ENCODE peak calls at places on chromosomes 13 and 19, in four cellular contexts. F is GM06990; P is CD8-positive, alpha-beta T cell; T is esophagus squamous epithelium. Q is an unnamed sample.

GRCh38 chr13:69565334-69565733 is 542.3 kb upstream of the ATXN8OS start:
- DNase-seq in F (no peak), T (no peak), P (no peak), Q (no peak)

GRCh38 chr13:75316427-75316826 is 165.5 kb downstream of the TBC1D4 start:
- DNase-seq in P (no peak), T (no peak), F (no peak), Q (no peak)

GRCh38 chr13:47886314-47886713 is 114.8 kb downstream of the SUCLA2 start:
- DNase-seq in F (no peak), T (no peak), P (no peak), Q (no peak)

GRCh38 chr19:6234527-6234926 is 45.2 kb downstream of the MLLT1 start:
- DNase-seq in T (no peak), P (no peak), F (no peak), Q (no peak)

GRCh38 chr19:3443840-3444694 is 36.3 kb downstream of the SMIM24 start:
- DNase-seq in P (no peak), T (no peak), F (no peak), Q (no peak)

GRCh38 chr13:102139626-102140025 is 262.2 kb downstream of the FGF14 start:
- DNase-seq in T (no peak), F (no peak), P (no peak), Q (no peak)

GRCh38 chr19:19113040-19113541 is 25.2 kb downstream of the TMEM161A start:
- DNase-seq in F (no peak), T (no peak), P (no peak), Q (no peak)

GRCh38 chr13:45138282-45138681 is 18.0 kb downstream of the GTF2F2 start:
- DNase-seq in T (no peak), P (no peak), F (no peak), Q (no peak)

GRCh38 chr13:22812793-22813192 is 368.0 kb upstream of the SGCG start:
- DNase-seq in T (no peak), F (no peak), P (no peak), Q (no peak)

GRCh38 chr13:99434258-99434788 is 66.9 kb upstream of the TM9SF2 start:
- DNase-seq in F (no peak), P (peak; percentile 62), T (no peak), Q (no peak)

GRCh38 chr19:44809856-44810554 is 1.1 kb downstream of the BCAM start:
- DNase-seq in F (no peak), P (no peak), T (no peak), Q (no peak)

GRCh38 chr19:5864725-5865486 is 5.4 kb downstream of the FUT5 start:
- DNase-seq in F (no peak), T (no peak), P (no peak), Q (no peak)

GRCh38 chr13:78334059-78334458 is 269.3 kb downstream of the POU4F1 start:
- DNase-seq in T (no peak), P (no peak), F (no peak), Q (no peak)

GRCh38 chr13:90542959-90543358 is 804.5 kb upstream of the MIR17HG start:
- DNase-seq in F (no peak), P (no peak), T (no peak), Q (no peak)

GRCh38 chr19:45444318-45445041 is 20.8 kb upstream of the ERCC1 start:
- DNase-seq in F (peak; percentile 86), P (peak; percentile 71), T (peak; percentile 36), Q (peak; percentile 86)

GRCh38 chr13:40130871-40131636 is 475.6 kb downstream of the COG6 start:
- DNase-seq in T (no peak), F (no peak), P (no peak), Q (no peak)

GRCh38 chr19:13959962-13960862 is 7.9 kb downstream of the DCAF15 start:
- DNase-seq in F (no peak), T (no peak), P (no peak), Q (no peak)

GRCh38 chr13:72424059-72424458 is 303.4 kb downstream of the MZT1 start:
- DNase-seq in F (no peak), P (no peak), T (no peak), Q (no peak)

GRCh38 chr19:47391510-47392223 is 27.7 kb downstream of the MEIS3 start:
- DNase-seq in F (peak; percentile 37), T (peak; percentile 21), P (peak; percentile 69), Q (peak; percentile 64)

GRCh38 chr13:43963726-43964125 is 84.0 kb downstream of the LACC1 start:
- DNase-seq in T (no peak), F (no peak), P (no peak), Q (no peak)

GRCh38 chr13:91212229-91212628 is 135.3 kb upstream of the MIR17HG start:
- DNase-seq in F (no peak), T (no peak), P (no peak), Q (no peak)

GRCh38 chr13:33441015-33441414 is 155.5 kb upstream of the STARD13 start:
- DNase-seq in F (no peak), P (no peak), T (no peak), Q (no peak)

GRCh38 chr19:39746836-39747529 is 9.2 kb upstream of the CLC start:
- DNase-seq in F (no peak), P (no peak), T (no peak), Q (no peak)
- TF ChIP-seq CTCF in F (no peak), P (no peak), T (no peak), Q (peak; percentile 7)

DNA sequence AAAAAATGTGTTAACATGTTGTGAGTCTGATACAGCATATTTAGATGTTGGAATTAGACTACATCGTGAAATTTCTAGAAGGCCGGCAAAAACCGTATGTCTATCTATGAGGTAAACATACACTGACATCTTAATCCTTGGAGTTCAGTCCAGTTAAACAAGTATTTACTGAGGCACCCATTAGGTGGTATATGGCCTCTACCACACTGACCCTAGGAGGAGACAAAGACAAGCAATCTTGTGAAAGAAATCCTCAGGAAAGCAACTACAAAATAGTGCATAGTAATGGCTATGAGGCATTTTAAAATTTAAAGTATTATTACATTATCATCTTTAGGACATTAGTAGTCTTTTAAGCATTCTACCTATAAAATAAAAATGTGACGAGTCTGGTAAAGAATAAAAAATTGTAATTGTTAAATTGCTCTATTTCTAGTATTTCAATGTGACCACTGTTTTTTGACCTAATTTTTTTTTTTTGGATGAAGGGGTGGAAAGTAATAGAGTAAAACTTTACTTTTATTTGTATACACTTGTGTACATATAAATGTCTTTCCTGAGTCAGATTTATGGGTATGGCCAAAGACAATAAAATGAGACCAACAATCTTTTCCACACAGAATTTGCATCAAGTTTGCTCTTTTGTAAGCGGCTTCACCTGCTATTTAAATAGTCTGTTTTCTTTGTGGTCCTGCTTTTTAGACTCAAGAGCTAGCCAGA is 50.5 kb downstream of the KATNAL1 start:
- DNase-seq in P (no peak), T (no peak), F (no peak), Q (no peak)
- TF ChIP-seq CTCF in P (no peak), T (no peak), F (no peak), Q (no peak)

GRCh38 chr13:80862466-80862865 is 521.5 kb upstream of the SPRY2 start:
- DNase-seq in F (no peak), P (no peak), T (no peak), Q (no peak)
- TF ChIP-seq CTCF in F (no peak), P (no peak), T (no peak), Q (no peak)

DNA sequence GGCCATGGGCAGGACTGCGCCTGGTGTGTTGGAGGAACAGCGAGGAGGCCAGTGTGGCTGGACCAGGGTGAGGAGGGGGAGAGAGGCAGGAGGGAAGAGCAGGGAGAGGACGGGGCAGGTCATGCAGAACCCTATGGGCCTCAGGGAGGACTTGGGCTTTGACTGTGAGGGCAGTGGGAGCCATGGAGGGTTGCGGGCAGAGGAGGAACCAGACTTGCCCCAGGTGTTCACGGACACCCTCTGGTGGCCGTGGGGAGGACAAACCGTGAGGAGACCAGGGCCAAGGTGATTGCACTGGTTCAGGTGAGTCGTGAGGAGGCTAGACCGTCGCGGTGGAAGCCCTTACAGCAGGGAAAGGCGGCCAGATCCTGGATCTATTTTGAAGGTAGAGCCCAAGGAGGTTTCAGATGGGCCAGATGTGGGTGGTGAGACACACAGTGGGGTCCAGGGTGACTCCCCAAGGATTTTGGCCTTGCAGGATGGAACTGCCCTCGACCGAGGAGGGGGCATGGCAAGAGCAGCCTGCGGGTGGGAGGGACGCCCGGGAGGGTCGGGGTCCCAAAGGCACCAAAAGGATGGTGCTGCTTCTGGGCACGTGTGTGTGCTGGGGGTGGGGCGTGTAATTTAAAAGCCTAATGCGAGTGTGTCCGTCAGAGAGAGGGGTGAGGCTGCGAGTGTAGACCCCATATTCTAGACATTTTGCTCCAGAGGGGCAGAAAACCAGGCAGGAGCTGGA is 2.7 kb upstream of the REXO1 start:
- DNase-seq in T (no peak), F (no peak), P (no peak), Q (no peak)
- TF ChIP-seq CTCF in T (no peak), F (peak; percentile 30), P (no peak), Q (peak; percentile 14)

DNA sequence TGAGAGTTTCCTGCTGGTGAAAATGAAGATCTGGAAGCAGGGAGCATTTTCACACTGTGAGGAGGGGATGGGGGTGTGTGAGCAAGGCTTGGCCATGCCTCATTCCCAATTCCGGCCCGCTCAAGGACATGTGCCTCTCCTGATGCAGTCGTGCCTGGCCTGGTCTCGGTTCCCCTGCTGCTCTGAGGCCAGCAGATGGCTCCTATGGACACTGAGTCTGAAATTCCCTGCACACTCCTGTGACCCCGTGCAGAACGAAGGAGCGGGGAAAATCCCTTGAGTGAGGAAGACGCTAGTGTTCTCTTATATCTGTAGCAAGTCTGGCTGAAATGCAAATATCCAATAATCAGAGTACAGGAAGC is 363 bp upstream of the ZNF763 start:
- DNase-seq in F (no peak), T (no peak), P (no peak), Q (no peak)
- TF ChIP-seq CTCF in F (peak; percentile 18), T (peak; percentile 32), P (no peak), Q (no peak)

GRCh38 chr19:41221514-41222205 is 2.6 kb downstream of the AXL start:
- DNase-seq in F (no peak), T (no peak), P (no peak), Q (no peak)
- TF ChIP-seq CTCF in F (no peak), T (no peak), P (no peak), Q (no peak)

GRCh38 chr13:113458218-113459065 is 5.2 kb upstream of the ADPRHL1 start:
- DNase-seq in F (no peak), T (no peak), P (no peak), Q (no peak)
- TF ChIP-seq CTCF in F (peak; percentile 42), T (no peak), P (no peak), Q (peak; percentile 48)